ENCODE peak calls at places on chromosomes 2 and 18, in ten cellular contexts. G is astrocyte of the spinal cord; J is amniotic stem cell; T is HS-5; W is NCI-H1436; I is stimulated activated CD8-positive, alpha-beta memory T cell treated with anti-CD3 and anti-CD28 coated beads, Interleukin-12 subunit alpha, Interleukin-12 subunit beta, amount 100 ng/mL, for 4 hours; P is esophagus squamous epithelium; A is MM.1S; E is endothelial cell; L is IMR-90. U is an unnamed sample.

GRCh38 chr18:25561923-25562322 is 210.0 kb upstream of the ZNF521 start:
- DNase-seq in G (peak), J (no peak), T (no peak), W (no peak), I (no peak), P (no peak), A (peak), E (peak), L (peak), U (peak)

GRCh38 chr2:176931588-176932563 is 280.7 kb upstream of the HNRNPA3 start:
- DNase-seq in G (peak), J (no peak), T (peak), W (no peak), I (no peak), P (no peak), A (peak), E (no peak), L (no peak), U (peak)

GRCh38 chr2:229896857-229897256 is 25.0 kb downstream of the TRIP12 start:
- DNase-seq in G (no peak), J (no peak), T (no peak), W (no peak), I (no peak), P (no peak), A (no peak), E (no peak), L (no peak), U (no peak)

GRCh38 chr18:26710460-26711096 is 154.9 kb downstream of the AQP4 start:
- DNase-seq in G (no peak), J (no peak), T (no peak), W (no peak), I (no peak), P (no peak), A (peak), E (no peak), L (no peak), U (no peak)

GRCh38 chr2:105806994-105807393 is 62.3 kb downstream of the NCK2 start:
- DNase-seq in G (no peak), J (no peak), T (no peak), W (no peak), I (no peak), P (no peak), A (no peak), E (no peak), L (no peak), U (no peak)

GRCh38 chr2:14634885-14635871 is 2.7 kb downstream of the LRATD1 start:
- DNase-seq in G (peak), J (no peak), T (peak), W (no peak), I (no peak), P (no peak), A (no peak), E (peak), L (peak), U (peak)

GRCh38 chr2:46164581-46165301 is 132.5 kb upstream of the EPAS1 start:
- DNase-seq in G (peak), J (peak), T (peak), W (no peak), I (no peak), P (no peak), A (no peak), E (no peak), L (peak), U (peak)

GRCh38 chr2:45736757-45737704 is 85.6 kb downstream of the PRKCE start:
- DNase-seq in G (no peak), J (no peak), T (no peak), W (no peak), I (no peak), P (no peak), A (no peak), E (no peak), L (peak), U (no peak)

GRCh38 chr2:159635006-159635746 is 18.8 kb upstream of the BAZ2B start:
- DNase-seq in G (peak), J (no peak), T (no peak), W (no peak), I (no peak), P (no peak), A (no peak), E (no peak), L (peak), U (no peak)

GRCh38 chr2:106894545-106894944 is 8.6 kb upstream of the ST6GAL2 start:
- DNase-seq in G (no peak), J (no peak), T (no peak), W (no peak), I (no peak), P (no peak), A (no peak), E (no peak), L (no peak), U (no peak)

GRCh38 chr2:201962766-201963555 is 70.7 kb upstream of the FZD7 start:
- DNase-seq in G (no peak), J (no peak), T (no peak), W (no peak), I (no peak), P (no peak), A (no peak), E (no peak), L (no peak), U (no peak)

GRCh38 chr2:232436381-232437129 is 19.4 kb upstream of the ALPI start:
- DNase-seq in G (no peak), J (no peak), T (no peak), W (no peak), I (no peak), P (no peak), A (no peak), E (no peak), L (no peak), U (no peak)

GRCh38 chr2:237459226-237459625 is 27.8 kb upstream of the MLPH start:
- DNase-seq in G (no peak), J (no peak), T (no peak), W (no peak), I (no peak), P (no peak), A (no peak), E (no peak), L (no peak), U (no peak)

GRCh38 chr2:35374845-35375244 is 980.7 kb upstream of the CRIM1 start:
- DNase-seq in G (no peak), J (no peak), T (no peak), W (no peak), I (no peak), P (no peak), A (no peak), E (no peak), L (no peak), U (no peak)

GRCh38 chr2:163779970-163780597 is 44.3 kb upstream of the FIGN start:
- DNase-seq in G (no peak), J (no peak), T (no peak), W (no peak), I (no peak), P (no peak), A (no peak), E (no peak), L (no peak), U (no peak)

GRCh38 chr2:144730711-144731110 is 210.8 kb upstream of the ZEB2 start:
- DNase-seq in G (no peak), J (no peak), T (no peak), W (no peak), I (no peak), P (no peak), A (no peak), E (no peak), L (peak), U (peak)

GRCh38 chr2:169013628-169014026 is 17.5 kb downstream of the ABCB11 start:
- DNase-seq in G (no peak), J (no peak), T (no peak), W (no peak), I (no peak), P (no peak), A (no peak), E (no peak), L (no peak), U (no peak)